ENCODE peak calls at places on chromosomes 16 and 17, in five cellular contexts. C is heart left ventricle, L is hippocampal formation, I is T-cell, M is HuH-7.5. T is an unnamed sample.

GRCh38 chr16:76766538-76766937 is 424.5 kb upstream of the MON1B start:
- DNase-seq in I (no peak), M (no peak), L (no peak), C (no peak), T (no peak)

GRCh38 chr16:57555831-57556230 is 13.4 kb downstream of the ADGRG5 start:
- DNase-seq in L (no peak), C (no peak), I (no peak), M (no peak), T (no peak)

GRCh38 chr16:84072014-84072413 is 29.4 kb upstream of the SLC38A8 start:
- DNase-seq in C (no peak), I (no peak), M (no peak), L (no peak), T (no peak)

GRCh38 chr17:4136373-4136772 is 6.5 kb downstream of the ZZEF1 start:
- DNase-seq in L (no peak), M (no peak), C (peak), I (no peak), T (peak)

GRCh38 chr16:372584-372983 is 2.2 kb upstream of the MRPL28 start:
- DNase-seq in C (no peak), L (no peak), M (no peak), I (no peak), T (no peak)

GRCh38 chr17:59105852-59106462 is 723 bp downstream of the TRIM37 start:
- DNase-seq in C (peak), M (peak), L (peak), I (peak), T (peak)

GRCh38 chr17:27491713-27492190 is 35.5 kb downstream of the KSR1 start:
- DNase-seq in I (no peak), L (no peak), M (no peak), C (no peak), T (no peak)

GRCh38 chr17:41553987-41554680 is 17.7 kb downstream of the KRT9 start:
- DNase-seq in I (no peak), L (no peak), M (no peak), C (no peak), T (no peak)

GRCh38 chr17:45940826-45941225 is 46.5 kb downstream of the MAPT start:
- DNase-seq in L (peak), I (no peak), M (no peak), C (peak), T (peak)

GRCh38 chr17:31310260-31310659 is 3.6 kb downstream of the EVI2B start:
- DNase-seq in L (peak), I (peak), M (no peak), C (no peak), T (no peak)

GRCh38 chr16:82524939-82525338 is 101.8 kb upstream of the CDH13 start:
- DNase-seq in M (peak), C (no peak), L (no peak), I (no peak), T (no peak)

GRCh38 chr16:22192261-22193133 is 13.6 kb upstream of the EEF2K start:
- DNase-seq in I (peak), C (peak), L (peak), M (no peak), T (peak)

GRCh38 chr16:75105306-75106061 is 11.1 kb downstream of the LDHD start:
- DNase-seq in I (no peak), M (no peak), L (peak), C (peak), T (peak)

GRCh38 chr17:65742433-65743312 is 181.2 kb upstream of the AXIN2 start:
- DNase-seq in M (no peak), L (no peak), I (no peak), C (no peak), T (no peak)

GRCh38 chr17:51217946-51218345 is 41.9 kb downstream of the MBTD1 start:
- DNase-seq in C (no peak), M (no peak), I (no peak), L (no peak), T (no peak)

GRCh38 chr16:28151180-28151579 is 60.6 kb downstream of the XPO6 start:
- DNase-seq in L (no peak), C (no peak), I (no peak), M (no peak), T (no peak)

GRCh38 chr17:60086822-60087591 is 8.3 kb upstream of the HEATR6 start:
- DNase-seq in I (no peak), L (no peak), M (no peak), C (no peak), T (no peak)

GRCh38 chr17:29051731-29052130 is 8.8 kb downstream of the PIPOX start:
- DNase-seq in I (no peak), L (no peak), C (no peak), M (no peak), T (no peak)

GRCh38 chr17:4535667-4536258 is 19.4 kb downstream of the MYBBP1A start:
- DNase-seq in M (no peak), I (no peak), C (no peak), L (no peak), T (no peak)

GRCh38 chr17:82097187-82097918 is 683 bp downstream of the FASN start:
- DNase-seq in I (no peak), C (no peak), M (peak), L (no peak), T (no peak)

GRCh38 chr17:40203131-40203530 is 16.0 kb upstream of the WIPF2 start:
- DNase-seq in L (no peak), M (no peak), I (no peak), C (no peak), T (no peak)

GRCh38 chr17:72525225-72525988 is 404.6 kb downstream of the SOX9 start:
- DNase-seq in C (no peak), I (no peak), L (no peak), M (no peak), T (no peak)

GRCh38 chr17:61366715-61367413 is 32.8 kb upstream of the TBX2 start:
- DNase-seq in C (peak), M (no peak), I (no peak), L (no peak), T (no peak)

GRCh38 chr16:11916524-11917285 is 949 bp upstream of the GSPT1 start:
- DNase-seq in L (no peak), M (peak), I (no peak), C (no peak), T (no peak)

GRCh38 chr17:49454050-49454449 is 39.4 kb upstream of the PHB1 start:
- DNase-seq in C (no peak), L (peak), M (no peak), I (no peak), T (no peak)

GRCh38 chr16:5032748-5033167 is 977 bp downstream of the NAGPA start:
- DNase-seq in M (no peak), I (no peak), C (no peak), L (no peak), T (no peak)

GRCh38 chr17:58403312-58403711 is 14.0 kb downstream of the RNF43 start:
- DNase-seq in M (no peak), I (no peak), L (no peak), C (no peak), T (no peak)

GRCh38 chr17:34633351-34633750 is 54.0 kb downstream of the TMEM132E start:
- DNase-seq in I (no peak), M (no peak), C (no peak), L (no peak), T (no peak)

GRCh38 chr16:24499193-24499814 is 40.1 kb upstream of the RBBP6 start:
- DNase-seq in I (no peak), L (peak), C (no peak), M (peak), T (no peak)

GRCh38 chr17:61408151-61409041 is 8.8 kb downstream of the TBX2 start:
- DNase-seq in I (no peak), L (no peak), M (peak), C (peak), T (peak)

GRCh38 chr16:88842308-88842756 is 14.4 kb downstream of the GALNS start:
- DNase-seq in C (no peak), I (no peak), L (no peak), M (no peak), T (no peak)

GRCh38 chr17:17739388-17740066 is 58.3 kb downstream of the RAI1 start:
- DNase-seq in I (no peak), C (peak), M (no peak), L (peak), T (peak)

GRCh38 chr16:3654249-3654991 is at the start of gene DNASE1:
- DNase-seq in M (peak), C (peak), L (no peak), I (peak), T (peak)

GRCh38 chr17:66677201-66677981 is 157.5 kb upstream of the CACNG5 start:
- DNase-seq in I (no peak), M (no peak), L (no peak), C (no peak), T (no peak)

GRCh38 chr17:65047939-65048338 is 8.6 kb downstream of the GNA13 start:
- DNase-seq in C (no peak), L (no peak), I (no peak), M (no peak), T (no peak)

GRCh38 chr17:31550389-31551056 is 159.0 kb downstream of the RAB11FIP4 start:
- DNase-seq in I (no peak), C (no peak), M (no peak), L (no peak), T (no peak)